ENCODE peak calls at places on chromosomes 2 and 18, in eight cellular contexts. F, H, X, O, J, D, T and G are unnamed samples.

GRCh38 chr2:223594259-223594658 is 7.9 kb downstream of the SCG2 start:
- DNase-seq in F (no peak), H (no peak), X (no peak), O (no peak), J (no peak), D (no peak), T (no peak), G (no peak)

GRCh38 chr2:206160124-206160806 is 570 bp downstream of the EEF1B2 start:
- DNase-seq in F (no peak), H (no peak), X (peak; percentile 63), O (peak; percentile 63), J (peak; percentile 52), D (no peak), T (peak; percentile 62), G (no peak)

GRCh38 chr2:37590119-37590571 is 81.3 kb downstream of the CDC42EP3 start:
- DNase-seq in F (no peak), H (no peak), X (no peak), O (peak; percentile 29), J (no peak), D (no peak), T (no peak), G (no peak)

GRCh38 chr18:55927831-55928230 is 339.8 kb upstream of the TCF4 start:
- DNase-seq in F (no peak), H (no peak), X (no peak), O (no peak), J (no peak), D (no peak), T (no peak), G (peak; percentile 52)

GRCh38 chr2:209426432-209426831 is 2.6 kb downstream of the MAP2 start:
- DNase-seq in F (no peak), H (peak; percentile 68), X (no peak), O (peak; percentile 4), J (no peak), D (no peak), T (peak; percentile 36), G (no peak)

GRCh38 chr18:41974661-41975286 is 19.7 kb downstream of the PIK3C3 start:
- DNase-seq in F (no peak), H (no peak), X (no peak), O (no peak), J (no peak), D (no peak), T (no peak), G (no peak)

GRCh38 chr2:5144159-5144558 is 548.0 kb upstream of the SOX11 start:
- DNase-seq in F (no peak), H (no peak), X (no peak), O (no peak), J (no peak), D (no peak), T (no peak), G (no peak)

GRCh38 chr2:51711761-51712160 is 679.8 kb upstream of the NRXN1 start:
- DNase-seq in F (no peak), H (no peak), X (no peak), O (no peak), J (no peak), D (no peak), T (no peak), G (no peak)

GRCh38 chr2:99112617-99113016 is 28.9 kb upstream of the C2orf15 start:
- DNase-seq in F (no peak), H (no peak), X (no peak), O (no peak), J (no peak), D (no peak), T (no peak), G (no peak)

GRCh38 chr2:8027387-8027786 is 654.5 kb upstream of the ID2 start:
- DNase-seq in F (no peak), H (no peak), X (no peak), O (no peak), J (no peak), D (no peak), T (no peak), G (no peak)

GRCh38 chr18:58207520-58208152 is 163.6 kb downstream of the NEDD4L start:
- DNase-seq in F (no peak), H (no peak), X (no peak), O (no peak), J (no peak), D (no peak), T (no peak), G (no peak)

GRCh38 chr2:112547333-112547732 is 5.1 kb downstream of the POLR1B start:
- DNase-seq in F (no peak), H (no peak), X (no peak), O (no peak), J (no peak), D (no peak), T (peak; percentile 64), G (no peak)

GRCh38 chr18:51229328-51229727 is 31.8 kb upstream of the MEX3C start:
- DNase-seq in F (no peak), H (no peak), X (no peak), O (no peak), J (no peak), D (no peak), T (no peak), G (no peak)

GRCh38 chr18:2627821-2628276 is 27.7 kb upstream of the SMCHD1 start:
- DNase-seq in F (no peak), H (no peak), X (no peak), O (no peak), J (no peak), D (no peak), T (no peak), G (no peak)

GRCh38 chr18:4750392-4751346 is 295.6 kb upstream of the DLGAP1 start:
- DNase-seq in F (no peak), H (no peak), X (no peak), O (no peak), J (no peak), D (no peak), T (no peak), G (no peak)

GRCh38 chr2:71927757-71928715 is 219.6 kb downstream of the CYP26B1 start:
- DNase-seq in F (no peak), H (no peak), X (no peak), O (no peak), J (no peak), D (no peak), T (no peak), G (no peak)

GRCh38 chr2:69213201-69213600 is 173.8 kb downstream of the GFPT1 start:
- DNase-seq in F (no peak), H (no peak), X (no peak), O (no peak), J (no peak), D (no peak), T (no peak), G (no peak)

GRCh38 chr18:25805939-25806338 is 284.5 kb downstream of the SS18 start:
- DNase-seq in F (no peak), H (no peak), X (no peak), O (no peak), J (no peak), D (no peak), T (no peak), G (no peak)

GRCh38 chr2:96320326-96321229 is 4.5 kb upstream of the ITPRIPL1 start:
- DNase-seq in F (no peak), H (peak; percentile 17), X (no peak), O (no peak), J (no peak), D (no peak), T (no peak), G (no peak)

GRCh38 chr2:74179063-74179865 is 585 bp upstream of the MOB1A start:
- DNase-seq in F (no peak), H (no peak), X (no peak), O (no peak), J (no peak), D (no peak), T (no peak), G (no peak)

GRCh38 chr2:74183878-74184277 is 5.2 kb upstream of the MOB1A start:
- DNase-seq in F (no peak), H (no peak), X (no peak), O (no peak), J (no peak), D (no peak), T (no peak), G (no peak)

GRCh38 chr2:74177697-74178096 is 982 bp downstream of the MOB1A start:
- DNase-seq in F (no peak), H (no peak), X (no peak), O (no peak), J (no peak), D (no peak), T (no peak), G (no peak)

GRCh38 chr2:74178211-74179062 is at the start of gene MOB1A:
- DNase-seq in F (peak; percentile 98), H (peak; percentile 100), X (peak; percentile 98), O (peak; percentile 100), J (peak; percentile 71), D (peak; percentile 98), T (peak; percentile 99), G (peak; percentile 92)

DNA sequence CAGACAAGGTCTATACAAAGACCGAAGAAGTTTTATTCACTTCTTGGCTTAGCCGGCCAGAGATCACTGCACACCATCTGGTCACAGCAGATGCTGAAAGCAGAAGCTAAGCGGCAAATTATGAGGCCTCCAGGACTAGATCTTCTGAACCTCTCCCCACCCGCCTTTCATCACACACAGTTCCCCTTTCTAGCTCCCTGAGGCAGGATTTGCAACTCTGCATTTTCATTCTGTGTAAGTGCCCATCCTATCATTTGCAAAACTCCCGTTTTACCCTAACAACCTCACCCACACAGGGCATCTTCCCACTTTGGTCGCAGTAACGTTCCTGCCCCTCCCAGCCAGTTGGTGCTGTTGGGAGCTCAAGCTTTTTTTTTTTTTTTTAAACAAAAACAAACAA is 3.1 kb upstream of the MOB1A start:
- DNase-seq in F (no peak), H (no peak), X (no peak), O (no peak), J (peak; percentile 22), D (peak; percentile 86), T (peak; percentile 75), G (no peak)
- TF ChIP-seq POLR2AphosphoS5 in F (no peak), H (no peak), X (no peak), O (no peak), J (peak; percentile 46), D (peak; percentile 48), T (peak; percentile 18), G (no peak)

GRCh38 chr2:169761251-169761969 is 27.8 kb downstream of the KLHL23 start:
- DNase-seq in F (no peak), H (no peak), X (no peak), O (no peak), J (no peak), D (peak; percentile 32), T (no peak), G (no peak)
- TF ChIP-seq POLR2AphosphoS5 in F (no peak), H (no peak), X (no peak), O (no peak), J (no peak), D (no peak), T (no peak), G (no peak)

GRCh38 chr18:22102948-22103663 is 66.3 kb upstream of the GATA6 start:
- DNase-seq in F (no peak), H (peak; percentile 32), X (no peak), O (peak; percentile 94), J (no peak), D (no peak), T (no peak), G (peak; percentile 42)
- TF ChIP-seq POLR2AphosphoS5 in F (no peak), H (no peak), X (no peak), O (peak; percentile 49), J (no peak), D (no peak), T (no peak), G (no peak)

DNA sequence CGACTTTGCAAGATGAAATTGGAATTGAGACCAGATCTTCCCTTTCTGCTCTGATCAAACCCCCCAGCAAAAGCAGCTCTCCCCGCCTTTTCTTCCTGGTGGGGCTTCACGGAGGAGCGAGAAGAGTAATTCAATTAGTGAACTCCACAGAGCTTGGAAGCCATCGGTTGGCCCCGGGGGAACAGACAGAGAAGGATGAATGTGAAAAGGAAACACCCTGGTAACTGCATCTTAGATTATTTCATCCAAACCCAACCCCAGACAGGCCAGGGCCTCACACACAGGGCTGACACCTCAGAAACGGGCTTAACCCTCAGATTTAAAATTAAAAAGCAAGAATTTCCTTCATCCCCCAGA is 18.3 kb downstream of the SMAD7 start:
- DNase-seq in F (no peak), H (no peak), X (no peak), O (no peak), J (no peak), D (no peak), T (no peak), G (no peak)
- TF ChIP-seq POLR2AphosphoS5 in F (no peak), H (no peak), X (no peak), O (no peak), J (no peak), D (no peak), T (no peak), G (peak; percentile 27)